ENCODE peak calls at places on chromosomes 16 and 17, in six cellular contexts. H is HuH-7.5; E is NCI-H2171; A is NCI-H69; V is left kidney; Y is effector memory CD4-positive, alpha-beta T cell. O is an unnamed sample.

GRCh38 chr17:50279181-50279526 is 4.9 kb downstream of the TMEM92 start:
- DNase-seq in H (no peak), E (no peak), A (no peak), V (no peak), Y (no peak), O (no peak)

GRCh38 chr16:15482068-15482747 is 47.8 kb downstream of the BMERB1 start:
- DNase-seq in H (peak; percentile 64), E (no peak), A (peak; percentile 39), V (peak; percentile 51), Y (no peak), O (no peak)

GRCh38 chr16:92431-93339 is 14.7 kb downstream of the MPG start:
- DNase-seq in H (no peak), E (no peak), A (no peak), V (no peak), Y (no peak), O (peak; percentile 24)

GRCh38 chr16:19235478-19235877 is 50.1 kb upstream of the CLEC19A start:
- DNase-seq in H (no peak), E (no peak), A (no peak), V (no peak), Y (no peak), O (no peak)

GRCh38 chr16:50457979-50458461 is 89.2 kb upstream of the BRD7 start:
- DNase-seq in H (no peak), E (no peak), A (peak; percentile 4), V (no peak), Y (no peak), O (no peak)

GRCh38 chr16:71255721-71256120 is 25.2 kb upstream of the HYDIN start:
- DNase-seq in H (no peak), E (no peak), A (peak; percentile 88), V (peak; percentile 27), Y (no peak), O (no peak)

GRCh38 chr17:9472094-9472493 is 103.5 kb downstream of the STX8 start:
- DNase-seq in H (no peak), E (no peak), A (no peak), V (no peak), Y (no peak), O (no peak)

GRCh38 chr17:59785091-59785799 is 77.8 kb downstream of the VMP1 start:
- DNase-seq in H (no peak), E (no peak), A (no peak), V (no peak), Y (no peak), O (no peak)

GRCh38 chr16:82396509-82396908 is 226.5 kb upstream of the MPHOSPH6 start:
- DNase-seq in H (no peak), E (no peak), A (no peak), V (no peak), Y (no peak), O (no peak)

GRCh38 chr16:9996191-9996590 is 186.0 kb downstream of the GRIN2A start:
- DNase-seq in H (no peak), E (no peak), A (no peak), V (peak; percentile 93), Y (no peak), O (no peak)

GRCh38 chr17:78995761-78996451 is 13.7 kb downstream of the CANT1 start:
- DNase-seq in H (no peak), E (no peak), A (no peak), V (no peak), Y (no peak), O (no peak)

GRCh38 chr17:55617441-55617840 is 105.2 kb downstream of the TMEM100 start:
- DNase-seq in H (no peak), E (no peak), A (no peak), V (no peak), Y (no peak), O (no peak)

GRCh38 chr17:57966246-57966645 is 11.0 kb upstream of the CUEDC1 start:
- DNase-seq in H (no peak), E (no peak), A (no peak), V (no peak), Y (no peak), O (no peak)

GRCh38 chr17:16649585-16649984 is 4.1 kb downstream of the ZNF624 start:
- DNase-seq in H (no peak), E (no peak), A (no peak), V (no peak), Y (no peak), O (no peak)

GRCh38 chr17:40519089-40519775 is 17.8 kb upstream of the TNS4 start:
- DNase-seq in H (no peak), E (no peak), A (no peak), V (no peak), Y (no peak), O (no peak)

GRCh38 chr16:53090591-53091507 is 36.1 kb downstream of the CHD9 start:
- DNase-seq in H (no peak), E (peak; percentile 94), A (peak; percentile 82), V (peak; percentile 62), Y (no peak), O (peak; percentile 92)

GRCh38 chr17:67477687-67478086 is 100.6 kb downstream of the PITPNC1 start:
- DNase-seq in H (no peak), E (no peak), A (no peak), V (no peak), Y (peak; percentile 16), O (no peak)

O was measured in NCI-H1694 treated with DMSO at 0.1 percent for 48 hours.